ENCODE peak calls at places on chromosomes 12 and 14, in six cellular contexts. P, M, H, C, S and X are unnamed samples.
A peak's percentile ranks its signal among the peaks of the same experiment; 100 is the strongest.

GRCh38 chr14:61042220-61042619 is 61.2 kb downstream of the SLC38A6 start:
- DNase-seq in P (no peak), M (no peak), H (no peak), C (no peak), S (no peak), X (no peak)

GRCh38 chr12:53004178-53004577 is 2.1 kb upstream of the EIF4B start:
- DNase-seq in P (no peak), M (peak; percentile 56), H (no peak), C (no peak), S (no peak), X (no peak)

GRCh38 chr14:68566075-68566474 is 226.8 kb downstream of the ZFP36L1 start:
- DNase-seq in P (no peak), M (no peak), H (no peak), C (no peak), S (peak; percentile 57), X (no peak)

GRCh38 chr14:23910081-23910875 is 43.3 kb upstream of the DHRS4 start:
- DNase-seq in P (peak; percentile 48), M (peak; percentile 69), H (peak; percentile 88), C (peak; percentile 62), S (no peak), X (no peak)

GRCh38 chr12:56479625-56480024 is 8.3 kb downstream of the GLS2 start:
- DNase-seq in P (no peak), M (no peak), H (no peak), C (no peak), S (no peak), X (peak; percentile 28)

GRCh38 chr12:131368073-131369071 is 342.5 kb upstream of the SFSWAP start:
- DNase-seq in P (no peak), M (no peak), H (no peak), C (peak; percentile 34), S (no peak), X (peak; percentile 72)

GRCh38 chr14:62528296-62528695 is 517.0 kb downstream of the KCNH5 start:
- DNase-seq in P (peak; percentile 18), M (no peak), H (no peak), C (no peak), S (no peak), X (no peak)

GRCh38 chr12:63995512-63995911 is 151.0 kb downstream of the SRGAP1 start:
- DNase-seq in P (no peak), M (no peak), H (no peak), C (no peak), S (no peak), X (no peak)

GRCh38 chr12:109944975-109945374 is 44.9 kb downstream of the TCHP start:
- DNase-seq in P (peak; percentile 82), M (peak; percentile 89), H (peak; percentile 67), C (no peak), S (no peak), X (no peak)

GRCh38 chr12:109832534-109833306 is 478 bp downstream of the TRPV4 start:
- DNase-seq in P (no peak), M (no peak), H (no peak), C (no peak), S (no peak), X (no peak)

GRCh38 chr12:71683633-71684032 is 2.2 kb upstream of the TMEM19 start:
- DNase-seq in P (no peak), M (no peak), H (no peak), C (no peak), S (no peak), X (no peak)

GRCh38 chr12:61754214-61754613 is 506.0 kb upstream of the USP15 start:
- DNase-seq in P (no peak), M (no peak), H (no peak), C (no peak), S (no peak), X (no peak)

GRCh38 chr12:57386187-57386720 is 44.6 kb downstream of the R3HDM2 start:
- DNase-seq in P (no peak), M (no peak), H (no peak), C (no peak), S (no peak), X (no peak)

GRCh38 chr12:109892165-109892715 is 7.8 kb upstream of the TCHP start:
- DNase-seq in P (no peak), M (no peak), H (no peak), C (no peak), S (no peak), X (no peak)

GRCh38 chr12:29589271-29589670 is 91.8 kb upstream of the OVCH1 start:
- DNase-seq in P (peak; percentile 80), M (no peak), H (no peak), C (no peak), S (no peak), X (no peak)
- H3K4me3 ChIP-seq in P (no peak overlapping the region), M (no peak overlapping the region), H (no peak overlapping the region), C (no peak overlapping the region), S (no peak overlapping the region), X (no peak overlapping the region)

GRCh38 chr14:54981698-54982097 is 45.2 kb downstream of the WDHD1 start:
- DNase-seq in P (peak; percentile 22), M (no peak), H (no peak), C (no peak), S (no peak), X (no peak)
- TF ChIP-seq CTCF in P (peak; percentile 15), M (peak; percentile 31), H (no peak), C (no peak), S (no peak), X (no peak)

DNA sequence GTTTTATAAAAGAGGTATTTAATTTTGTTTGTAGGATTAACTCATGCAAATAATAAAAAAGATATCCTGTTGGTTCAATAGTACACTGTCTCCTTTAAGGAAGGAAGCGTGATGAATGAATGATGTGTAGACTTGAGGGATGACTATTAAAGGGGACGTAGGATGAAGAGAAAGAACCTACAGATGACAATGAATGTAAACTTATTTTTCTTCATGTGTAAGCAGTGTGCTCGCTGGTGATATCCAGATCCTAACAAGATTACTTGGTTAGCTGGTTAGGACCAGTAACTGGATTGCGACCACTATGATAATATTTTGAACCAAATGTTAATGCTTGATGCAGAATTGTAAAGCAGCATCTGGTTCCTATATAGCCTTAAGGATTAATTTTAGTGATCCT is 2.6 kb downstream of the ARF6 start:
- DNase-seq in P (no peak), M (no peak), H (no peak), C (no peak), S (no peak), X (no peak)
- H3K4me3 ChIP-seq in P (peak overlapping the region; percentile 84), M (peak overlapping the region; percentile 84), H (no peak overlapping the region), C (peak overlapping the region; percentile 99), S (peak overlapping the region; percentile 95), X (peak overlapping the region; percentile 90)

DNA sequence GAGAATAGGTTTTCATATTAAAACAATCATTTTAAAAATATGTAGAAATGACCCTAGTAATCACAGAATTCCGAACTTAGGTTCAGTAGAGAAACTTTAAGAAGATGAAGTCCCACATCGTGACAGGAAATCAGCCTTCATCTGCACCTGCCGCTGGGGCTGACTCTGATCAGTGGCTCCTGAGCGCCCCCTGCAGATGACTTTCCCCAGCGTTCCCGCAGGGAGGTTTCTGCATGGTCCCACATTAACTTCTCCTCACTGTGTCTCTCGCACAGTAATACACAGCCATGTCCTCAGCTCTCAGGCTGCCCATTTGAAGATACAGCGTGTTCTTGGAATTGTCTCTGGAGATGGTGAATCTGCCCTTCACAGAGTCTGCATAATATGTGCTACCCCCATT is 1131.1 kb downstream of the TMEM121 start:
- DNase-seq in P (no peak), M (no peak), H (peak; percentile 21), C (no peak), S (no peak), X (peak; percentile 82)
- TF ChIP-seq CTCF in P (no peak), M (no peak), H (peak; percentile 47), C (peak; percentile 38), S (no peak), X (no peak)

DNA sequence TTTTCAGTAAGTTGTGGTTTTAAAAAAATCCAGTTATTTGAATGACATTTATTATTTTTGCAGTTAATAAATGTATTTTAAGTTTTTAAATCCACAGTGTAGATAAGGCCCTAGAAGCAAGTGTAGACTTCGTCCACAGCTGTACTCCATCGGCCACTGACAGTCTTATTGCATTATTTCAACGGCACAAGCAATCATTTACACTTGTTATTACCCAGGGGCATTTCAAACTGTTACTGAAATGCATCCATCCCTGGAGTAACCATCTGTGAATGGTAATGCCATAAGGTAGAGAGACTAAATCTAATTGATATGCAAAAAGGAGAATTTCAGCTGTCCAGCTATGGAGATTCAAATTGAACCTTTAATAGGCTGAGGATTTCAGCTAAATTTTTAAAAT is 48.4 kb downstream of the BICD1 start:
- DNase-seq in P (no peak), M (no peak), H (no peak), C (no peak), S (no peak), X (no peak)
- H3K4me3 ChIP-seq in P (no peak overlapping the region), M (no peak overlapping the region), H (no peak overlapping the region), C (no peak overlapping the region), S (no peak overlapping the region), X (no peak overlapping the region)

DNA sequence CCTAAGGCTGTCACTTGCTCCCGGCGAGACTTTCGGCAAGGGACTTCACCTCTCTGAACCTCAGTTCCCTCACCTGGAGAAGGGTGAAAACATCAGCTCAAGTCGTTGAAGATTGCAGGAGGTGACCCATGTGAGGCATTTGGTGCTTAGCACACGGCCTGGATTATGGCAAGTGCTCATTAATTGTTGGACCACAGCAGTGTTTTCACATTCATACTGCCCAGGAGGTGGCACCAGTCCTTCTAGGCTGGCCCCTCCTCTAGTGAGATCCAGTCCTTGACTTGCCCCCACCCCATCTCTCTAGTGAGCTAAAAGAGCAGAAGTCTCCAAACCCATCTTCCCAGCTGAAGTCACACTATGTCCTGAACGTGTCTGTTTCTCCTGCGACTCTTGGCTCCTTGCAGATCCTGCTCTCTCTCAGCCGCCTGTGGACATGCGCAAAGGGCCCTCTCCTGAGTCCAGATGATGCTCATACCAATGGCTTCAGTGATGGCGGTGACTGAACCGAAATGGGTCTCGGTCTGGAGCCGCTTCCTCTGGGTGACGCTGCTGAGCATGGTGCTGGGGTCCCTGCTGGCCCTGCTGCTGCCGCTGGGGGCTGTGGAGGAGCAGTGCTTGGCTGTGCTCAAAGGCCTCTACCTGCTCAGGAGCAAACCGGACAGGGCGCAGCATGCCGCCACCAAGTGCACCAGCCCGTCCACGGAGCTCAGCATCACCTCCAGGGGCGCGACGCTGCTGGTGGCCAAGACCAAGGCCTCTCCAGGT is 1.6 kb downstream of the FICD start:
- DNase-seq in P (no peak), M (no peak), H (peak; percentile 33), C (no peak), S (no peak), X (no peak)
- TF ChIP-seq CTCF in P (no peak), M (no peak), H (peak; percentile 34), C (no peak), S (no peak), X (no peak)

GRCh38 chr14:21262410-21262809 is 6.8 kb downstream of the HNRNPC start:
- DNase-seq in P (no peak), M (no peak), H (no peak), C (no peak), S (no peak), X (no peak)
- H3K4me3 ChIP-seq in P (no peak overlapping the region), M (peak overlapping the region; percentile 99), H (no peak overlapping the region), C (no peak overlapping the region), S (no peak overlapping the region), X (peak overlapping the region; percentile 88)

GRCh38 chr14:43795600-43796228 is 711.4 kb downstream of the FSCB start:
- DNase-seq in P (peak; percentile 0), M (no peak), H (no peak), C (no peak), S (no peak), X (no peak)
- TF ChIP-seq CTCF in P (peak; percentile 15), M (peak; percentile 52), H (no peak), C (no peak), S (peak; percentile 57), X (peak; percentile 34)